ENCODE peak calls at places on chromosomes 7 and 10, in four cellular contexts. R is right lobe of liver; C is hypothalamus; X is CD4-positive, alpha-beta memory T cell. W is an unnamed sample.

GRCh38 chr10:119344381-119344780 is 137.0 kb downstream of the GRK5 start:
- DNase-seq in R (no peak), C (no peak), X (no peak), W (no peak)

GRCh38 chr7:87645446-87645845 is 17.2 kb downstream of the RUNDC3B start:
- DNase-seq in R (no peak), C (no peak), X (no peak), W (no peak)

GRCh38 chr10:119658274-119658673 is 7.1 kb downstream of the BAG3 start:
- DNase-seq in R (peak; percentile 86), C (peak; percentile 57), X (no peak), W (no peak)

GRCh38 chr7:149621776-149622175 is 124.2 kb upstream of the ZNF746 start:
- DNase-seq in R (no peak), C (no peak), X (peak; percentile 25), W (no peak)

GRCh38 chr7:130147710-130148325 is 57.4 kb downstream of the TMEM209 start:
- DNase-seq in R (no peak), C (no peak), X (no peak), W (no peak)

GRCh38 chr10:77267703-77268630 is 369.6 kb downstream of the KCNMA1 start:
- DNase-seq in R (no peak), C (no peak), X (no peak), W (no peak)

GRCh38 chr10:33800986-33801385 is 466.5 kb upstream of the NRP1 start:
- DNase-seq in R (no peak), C (no peak), X (no peak), W (no peak)

GRCh38 chr7:54596747-54597146 is 54.6 kb downstream of the VSTM2A start:
- DNase-seq in R (no peak), C (no peak), X (no peak), W (no peak)

GRCh38 chr7:32941996-32942782 is 15.1 kb upstream of the FKBP9 start:
- DNase-seq in R (peak; percentile 72), C (peak; percentile 12), X (peak; percentile 41), W (peak; percentile 49)

GRCh38 chr10:35561670-35562069 is 43.5 kb upstream of the GJD4 start:
- DNase-seq in R (no peak), C (peak; percentile 12), X (no peak), W (no peak)

GRCh38 chr7:132371948-132372347 is 204.3 kb downstream of the PLXNA4 start:
- DNase-seq in R (no peak), C (no peak), X (no peak), W (no peak)